ENCODE peak calls at places on chromosome 15, in five cellular contexts. J, I, L, Y and A are unnamed samples.

GRCh38 chr15:57925650-57926049 is 139.9 kb downstream of the ALDH1A2 start:
- DNase-seq in Y (no peak), J (no peak), I (no peak), L (no peak), A (no peak)

GRCh38 chr15:59327942-59328341 is 44.7 kb downstream of the MYO1E start:
- DNase-seq in I (no peak), J (no peak), Y (no peak), L (no peak), A (no peak)

GRCh38 chr15:60212536-60212935 is 185.2 kb downstream of the ANXA2 start:
- DNase-seq in J (peak; percentile 31), Y (no peak), L (peak; percentile 3), I (no peak), A (peak; percentile 38)

GRCh38 chr15:101434032-101434920 is 55.2 kb downstream of the PCSK6 start:
- DNase-seq in L (no peak), J (no peak), Y (no peak), I (no peak), A (no peak)

GRCh38 chr15:65970937-65971740 is 101.8 kb downstream of the RAB11A start:
- DNase-seq in Y (no peak), J (peak; percentile 13), L (no peak), I (no peak), A (no peak)

GRCh38 chr15:88393719-88394519 is 73.3 kb downstream of the MRPL46 start:
- DNase-seq in J (no peak), I (no peak), Y (no peak), L (no peak), A (no peak)

GRCh38 chr15:40857601-40858351 is 13.9 kb downstream of the SPINT1 start:
- DNase-seq in L (peak; percentile 75), I (peak; percentile 19), J (peak; percentile 44), Y (peak; percentile 77), A (peak; percentile 93)

GRCh38 chr15:58340176-58340575 is 91.6 kb upstream of the LIPC start:
- DNase-seq in J (peak; percentile 35), Y (no peak), L (peak; percentile 25), I (no peak), A (peak; percentile 25)

GRCh38 chr15:92012368-92012629 is 158.8 kb downstream of the SLCO3A1 start:
- DNase-seq in J (no peak), L (no peak), I (no peak), Y (no peak), A (no peak)

GRCh38 chr15:67149859-67150824 is 84.7 kb downstream of the SMAD3 start:
- DNase-seq in I (no peak), J (peak; percentile 96), Y (no peak), L (peak; percentile 99), A (peak; percentile 90)

GRCh38 chr15:101105059-101105851 is 146.6 kb downstream of the CHSY1 start:
- DNase-seq in J (no peak), Y (no peak), I (no peak), L (no peak), A (no peak)

GRCh38 chr15:66883322-66883911 is 181.4 kb downstream of the SMAD6 start:
- DNase-seq in J (peak; percentile 100), L (peak; percentile 99), Y (no peak), I (peak; percentile 40), A (peak; percentile 96)

GRCh38 chr15:25670025-25670554 is 193.0 kb downstream of the ATP10A start:
- DNase-seq in L (peak; percentile 63), I (peak; percentile 64), Y (no peak), J (peak; percentile 65), A (peak; percentile 82)

GRCh38 chr15:70793694-70794093 is 30.3 kb upstream of the UACA start:
- DNase-seq in L (peak; percentile 24), J (no peak), Y (no peak), I (no peak), A (no peak)

GRCh38 chr15:75198560-75199346 is 2.9 kb upstream of the C15orf39 start:
- DNase-seq in I (no peak), L (peak; percentile 75), Y (no peak), J (no peak), A (no peak)